ENCODE peak calls at places on chromosome 16, in eight cellular contexts. Y is suprapubic skin, U is heart left ventricle, Z is stomach, X is Peyer's patch, L is adrenal gland, D is GM12878, Q is transverse colon. B is an unnamed sample. For H3K4me1, the result is how much of the 10 kb centered on the place peaks cover.

GRCh38 chr16:1493746-1494094 is 560 bp downstream of the TELO2 start:
- DNase-seq in Y (peak), U (no peak), Z (no peak), X (no peak), L (no peak), D (no peak), Q (no peak), B (no peak)

GRCh38 chr16:50251375-50252081 is 14.8 kb upstream of the ADCY7 start:
- DNase-seq in Y (no peak), U (no peak), Z (no peak), X (no peak), L (no peak), D (no peak), Q (no peak), B (no peak)

GRCh38 chr16:83215417-83216001 is 588.7 kb downstream of the CDH13 start:
- DNase-seq in Y (no peak), U (no peak), Z (peak), X (no peak), L (peak), D (no peak), Q (peak), B (peak)

GRCh38 chr16:3912897-3913296 is 32.4 kb upstream of the CREBBP start:
- DNase-seq in Y (no peak), U (no peak), Z (no peak), X (no peak), L (no peak), D (no peak), Q (no peak), B (no peak)

GRCh38 chr16:17474572-17474971 is 3.8 kb upstream of the XYLT1 start:
- DNase-seq in Y (no peak), U (no peak), Z (no peak), X (peak), L (no peak), D (no peak), Q (peak), B (no peak)

GRCh38 chr16:66934138-66934838 is at the start of gene CIAO2B:
- DNase-seq in Y (peak), U (peak), Z (peak), X (peak), L (peak), D (peak), Q (peak), B (peak)

GRCh38 chr16:1920727-1921155 is 2.5 kb upstream of the HS3ST6 start:
- DNase-seq in Y (no peak), U (no peak), Z (peak), X (no peak), L (no peak), D (no peak), Q (peak), B (peak)

GRCh38 chr16:50282010-50282538 is 15.7 kb downstream of the ADCY7 start:
- DNase-seq in Y (no peak), U (peak), Z (peak), X (peak), L (peak), D (peak), Q (peak), B (peak)

GRCh38 chr16:84833542-84834402 is 14.0 kb downstream of the CRISPLD2 start:
- DNase-seq in Y (no peak), U (no peak), Z (no peak), X (no peak), L (no peak), D (no peak), Q (no peak), B (no peak)

GRCh38 chr16:51116353-51116752 is 34.7 kb downstream of the SALL1 start:
- DNase-seq in Y (no peak), U (no peak), Z (no peak), X (no peak), L (no peak), D (no peak), Q (no peak), B (no peak)

GRCh38 chr16:3022697-3023414 is 886 bp downstream of the HCFC1R1 start:
- DNase-seq in Y (no peak), U (peak), Z (no peak), X (no peak), L (no peak), D (no peak), Q (no peak), B (no peak)

GRCh38 chr16:27426423-27427408 is 24.7 kb downstream of the IL21R start:
- DNase-seq in Y (peak), U (peak), Z (peak), X (peak), L (peak), D (peak), Q (peak), B (no peak)
- TF ChIP-seq CTCF in Y (no peak), U (no peak), Z (no peak), X (no peak), L (no peak), D (peak), Q (no peak), B (no peak)

GRCh38 chr16:90046971-90047713 is 27.9 kb upstream of the DBNDD1 start:
- DNase-seq in Y (no peak), U (peak), Z (peak), X (no peak), L (peak), D (no peak), Q (peak), B (peak)
- TF ChIP-seq POLR2A in Y (no peak), U (no peak), Z (no peak), X (no peak), L (peak), D (no peak), Q (no peak), B (no peak)

DNA sequence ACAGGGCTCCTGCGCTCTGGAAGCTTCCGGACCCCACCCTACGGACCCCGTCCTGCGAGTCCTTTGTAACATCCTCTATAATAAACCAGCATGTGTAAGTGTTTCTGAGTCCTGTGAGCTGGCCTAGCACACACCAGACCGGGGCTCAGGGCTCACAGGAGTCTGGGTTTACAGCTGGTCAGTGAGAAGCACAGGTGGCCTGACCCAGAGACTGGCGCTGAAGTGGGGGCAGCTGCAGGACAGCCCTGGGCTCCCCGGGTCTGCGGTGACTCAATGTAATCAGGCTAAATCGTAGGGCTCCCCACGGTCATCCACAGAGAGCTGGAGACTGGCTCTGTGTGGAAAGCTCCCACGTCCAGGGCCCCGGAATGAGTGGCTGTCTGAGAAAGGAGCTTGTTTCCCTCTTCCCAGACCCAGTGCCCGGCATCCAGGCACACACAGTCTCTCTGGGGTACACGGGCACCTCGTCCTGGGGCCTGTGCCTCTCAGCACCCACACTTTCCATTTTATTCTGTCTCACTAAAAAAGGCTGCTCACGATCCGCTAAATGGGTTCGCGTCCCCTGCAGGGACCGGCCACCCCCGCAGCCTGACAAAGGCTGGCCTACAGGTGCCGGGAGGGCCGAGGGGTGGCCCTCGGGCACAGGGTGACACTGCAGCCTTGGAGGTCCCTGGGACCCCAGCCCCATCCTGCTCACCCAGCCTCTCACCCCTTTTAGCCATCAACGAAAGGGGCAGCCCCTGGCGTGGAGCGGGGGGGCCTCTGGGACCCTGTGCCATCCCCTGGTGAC is 18.9 kb upstream of the CBFA2T3 start:
- DNase-seq in Y (no peak), U (no peak), Z (no peak), X (no peak), L (no peak), D (no peak), Q (no peak), B (no peak)
- H3K4me1 ChIP-seq in Y (under half), U (under half), Z (under half), X (under half), L (under half), D (under half), Q (under half), B (under half)

DNA sequence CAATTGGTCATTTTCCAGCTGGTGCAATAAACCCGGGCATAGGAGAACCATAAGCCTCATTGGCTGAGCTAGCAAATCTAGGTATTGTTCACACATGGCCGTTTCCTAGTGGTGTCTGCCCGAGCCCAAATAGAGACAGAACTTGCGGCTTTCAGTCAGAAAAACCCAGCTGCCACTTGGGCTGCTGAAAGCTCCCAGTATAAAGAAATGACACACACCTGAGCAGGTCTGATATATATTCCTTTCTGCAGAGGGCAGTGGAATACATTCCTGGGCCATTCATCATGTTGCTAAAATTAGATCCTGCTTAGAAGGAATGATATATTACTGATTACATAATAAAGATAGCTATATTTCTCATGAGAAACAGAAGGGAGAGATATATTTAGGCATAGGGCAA is 83.9 kb upstream of the IRX5 start:
- DNase-seq in Y (no peak), U (no peak), Z (no peak), X (no peak), L (no peak), D (no peak), Q (no peak), B (no peak)
- TF ChIP-seq CTCF in Y (no peak), U (no peak), Z (no peak), X (no peak), L (no peak), D (no peak), Q (no peak), B (no peak)

GRCh38 chr16:31038993-31039392 is 5.6 kb downstream of the STX4 start:
- DNase-seq in Y (no peak), U (no peak), Z (no peak), X (no peak), L (no peak), D (no peak), Q (no peak), B (no peak)

GRCh38 chr16:31029272-31029671 is 4.1 kb upstream of the STX4 start:
- DNase-seq in Y (no peak), U (no peak), Z (no peak), X (no peak), L (no peak), D (no peak), Q (no peak), B (no peak)

GRCh38 chr16:31032736-31033708 is at the start of gene STX4:
- DNase-seq in Y (peak), U (peak), Z (peak), X (peak), L (peak), D (peak), Q (peak), B (peak)

DNA sequence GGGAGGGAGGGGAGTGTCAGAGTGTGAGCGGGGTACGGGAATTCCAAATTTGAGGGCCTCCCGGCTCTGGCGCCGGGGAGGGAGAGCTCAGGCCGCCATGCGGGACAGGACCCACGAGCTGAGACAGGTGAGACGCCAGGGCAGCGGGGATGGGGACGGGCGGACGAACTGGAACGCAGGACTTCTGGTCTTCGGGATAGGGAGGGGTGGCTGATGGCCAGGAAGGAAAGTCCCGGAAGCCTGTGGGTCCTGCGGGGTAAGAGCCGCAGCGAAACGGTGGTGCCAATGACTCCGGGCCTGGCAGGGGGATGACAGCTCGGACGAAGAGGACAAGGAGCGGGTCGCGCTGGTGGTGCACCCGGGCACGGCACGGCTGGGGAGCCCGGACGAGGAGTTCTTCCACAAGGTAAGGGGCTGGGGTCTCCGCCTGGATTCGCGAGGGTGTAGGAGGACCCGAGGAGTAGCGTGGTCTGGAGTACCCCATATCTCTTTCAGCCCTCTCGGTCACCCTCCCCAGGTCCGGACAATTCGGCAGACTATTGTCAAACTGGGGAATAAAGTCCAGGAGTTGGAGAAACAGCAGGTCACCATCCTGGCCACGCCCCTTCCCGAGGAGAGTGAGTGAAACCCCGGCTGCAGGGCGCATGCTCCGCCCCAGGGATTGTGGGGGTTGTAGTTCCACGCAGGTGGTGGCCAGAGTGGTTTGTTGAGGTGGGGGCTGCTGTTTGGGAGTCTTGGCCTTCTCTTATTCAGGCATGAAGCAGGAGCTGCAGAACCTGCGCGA is 543 bp downstream of the STX4 start:
- DNase-seq in Y (peak), U (peak), Z (peak), X (peak), L (peak), D (peak), Q (peak), B (peak)
- TF ChIP-seq POLR2A in Y (peak), U (no peak), Z (no peak), X (peak), L (peak), D (no peak), Q (peak), B (no peak)

GRCh38 chr16:70713781-70714180 is 27.9 kb upstream of the MTSS2 start:
- DNase-seq in Y (no peak), U (no peak), Z (no peak), X (no peak), L (no peak), D (no peak), Q (no peak), B (no peak)
- H3K4me1 ChIP-seq in Y (under half), U (under half), Z (half or more), X (under half), L (under half), D (under half), Q (under half), B (under half)

GRCh38 chr16:55543470-55543869 is 23.0 kb upstream of the CAPNS2 start:
- DNase-seq in Y (no peak), U (no peak), Z (no peak), X (no peak), L (no peak), D (no peak), Q (no peak), B (no peak)
- TF ChIP-seq CTCF in Y (no peak), U (peak), Z (no peak), X (peak), L (peak), D (no peak), Q (peak), B (peak)

GRCh38 chr16:58516768-58517107 is 1.4 kb downstream of the SETD6 start:
- DNase-seq in Y (no peak), U (no peak), Z (no peak), X (no peak), L (no peak), D (no peak), Q (no peak), B (no peak)

GRCh38 chr16:58513874-58514273 is 1.4 kb upstream of the SETD6 start:
- DNase-seq in Y (no peak), U (no peak), Z (no peak), X (no peak), L (no peak), D (no peak), Q (no peak), B (no peak)

GRCh38 chr16:58515871-58516767 is 802 bp downstream of the SETD6 start:
- DNase-seq in Y (no peak), U (no peak), Z (peak), X (peak), L (peak), D (no peak), Q (peak), B (no peak)

GRCh38 chr16:58518083-58518979 is 3.0 kb downstream of the SETD6 start:
- DNase-seq in Y (no peak), U (no peak), Z (no peak), X (no peak), L (no peak), D (peak), Q (no peak), B (no peak)

DNA sequence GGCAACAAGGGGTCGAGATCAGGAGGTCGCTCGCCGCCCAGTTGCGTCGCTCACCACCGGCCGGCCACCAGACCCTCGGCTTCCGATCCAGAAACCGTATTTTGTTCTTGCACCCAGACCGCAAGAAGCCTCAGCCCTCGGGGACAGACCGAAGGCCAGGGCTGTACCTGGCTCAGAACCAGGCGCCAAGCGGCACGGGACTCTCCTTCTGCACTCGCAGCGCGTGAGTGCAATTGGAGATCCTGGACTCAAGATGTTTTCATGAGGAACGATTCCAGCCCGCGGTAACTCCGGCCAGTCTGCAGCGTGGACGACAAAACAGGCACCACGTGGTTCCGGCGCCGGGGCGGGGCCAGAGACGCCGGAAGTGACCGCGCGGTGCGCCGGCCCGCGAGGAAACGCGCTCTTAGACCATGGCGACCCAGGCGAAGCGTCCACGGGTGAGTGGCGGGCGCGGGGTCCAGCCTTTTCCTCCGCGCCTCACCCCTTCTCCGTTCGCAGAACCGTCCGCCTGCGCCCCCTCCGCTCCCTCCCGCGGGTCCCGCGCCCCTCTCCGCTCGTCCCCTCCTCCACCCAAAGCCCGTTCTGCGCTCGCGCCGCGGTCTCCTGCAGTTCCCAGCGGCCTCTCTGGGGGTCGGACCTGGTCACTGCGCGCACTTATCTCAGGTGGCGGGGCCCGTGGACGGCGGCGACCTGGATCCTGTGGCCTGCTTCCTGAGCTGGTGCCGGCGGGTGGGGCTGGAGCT is at the start of gene SETD6:
- DNase-seq in Y (peak), U (peak), Z (peak), X (peak), L (peak), D (no peak), Q (peak), B (peak)
- TF ChIP-seq POLR2A in Y (no peak), U (no peak), Z (no peak), X (no peak), L (peak), D (peak), Q (peak), B (no peak)

GRCh38 chr16:27326738-27327585 is 13.2 kb downstream of the IL4R start:
- DNase-seq in Y (peak), U (peak), Z (peak), X (peak), L (peak), D (no peak), Q (peak), B (peak)

GRCh38 chr16:27323781-27324561 is 10.2 kb downstream of the IL4R start:
- DNase-seq in Y (peak), U (no peak), Z (no peak), X (no peak), L (no peak), D (no peak), Q (no peak), B (no peak)

GRCh38 chr16:27326251-27326650 is 12.5 kb downstream of the IL4R start:
- DNase-seq in Y (peak), U (no peak), Z (no peak), X (no peak), L (no peak), D (no peak), Q (no peak), B (no peak)

GRCh38 chr16:27324851-27325301 is 11.1 kb downstream of the IL4R start:
- DNase-seq in Y (peak), U (no peak), Z (no peak), X (no peak), L (no peak), D (no peak), Q (peak), B (no peak)

DNA sequence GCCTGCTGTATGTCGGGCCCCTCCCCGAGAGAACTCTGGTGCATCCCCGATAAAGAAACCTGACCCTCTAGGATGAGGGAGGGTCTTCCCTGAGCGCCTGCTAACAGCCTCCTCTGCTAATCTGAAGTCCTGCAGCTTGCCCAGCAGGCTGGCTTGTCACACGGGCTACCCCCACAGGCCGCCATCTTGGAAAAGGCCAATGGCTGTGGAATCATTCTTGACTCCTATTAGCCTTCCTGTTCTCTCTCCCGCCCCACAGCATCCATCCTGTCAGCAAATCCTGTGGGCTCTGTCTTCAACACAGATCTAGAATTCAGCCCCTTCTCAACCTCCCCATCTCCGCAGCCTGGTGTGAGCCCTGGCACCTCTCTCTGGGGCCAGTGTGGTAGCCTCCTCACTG is 12.0 kb downstream of the IL4R start:
- DNase-seq in Y (peak), U (no peak), Z (no peak), X (no peak), L (no peak), D (no peak), Q (no peak), B (no peak)
- H3K4me1 ChIP-seq in Y (half or more), U (under half), Z (half or more), X (under half), L (half or more), D (under half), Q (half or more), B (under half)

GRCh38 chr16:81634380-81635121 is 144.5 kb upstream of the PLCG2 start:
- DNase-seq in Y (no peak), U (no peak), Z (no peak), X (no peak), L (no peak), D (no peak), Q (no peak), B (no peak)
- TF ChIP-seq CTCF in Y (no peak), U (no peak), Z (no peak), X (no peak), L (no peak), D (no peak), Q (no peak), B (no peak)